ENCODE peak calls at places on chromosomes 11 and 22, in ten cellular contexts. T, P, W, Q, B, L, S, V, K and I are unnamed samples.

GRCh38 chr11:43947003-43947500 is 4.6 kb downstream of the C11orf96 start:
- DNase-seq in L (peak), Q (peak), S (no peak), W (no peak), V (no peak), K (no peak), T (peak), P (peak), B (no peak), I (no peak)

GRCh38 chr11:22244986-22245592 is 52.2 kb downstream of the ANO5 start:
- DNase-seq in Q (peak), S (no peak), B (peak), K (no peak), W (no peak), P (peak), T (no peak), L (peak), V (peak), I (peak)

GRCh38 chr11:128450882-128451647 is 136.3 kb downstream of the ETS1 start:
- DNase-seq in V (no peak), W (no peak), P (no peak), B (no peak), K (no peak), T (peak), S (no peak), Q (no peak), L (no peak), I (no peak)

GRCh38 chr11:45332486-45332934 is 46.4 kb upstream of the SYT13 start:
- DNase-seq in V (peak), T (no peak), Q (peak), K (peak), B (peak), P (peak), W (no peak), L (peak), S (no peak), I (no peak)

GRCh38 chr22:35072939-35073338 is 7.0 kb downstream of the ISX start:
- DNase-seq in T (no peak), Q (no peak), W (no peak), B (no peak), S (no peak), L (no peak), V (no peak), K (no peak), P (peak), I (no peak)

GRCh38 chr11:11036185-11037161 is 178.6 kb upstream of the ZBED5 start:
- DNase-seq in P (peak), T (no peak), K (no peak), L (peak), Q (peak), B (peak), S (no peak), V (peak), W (no peak), I (peak)

GRCh38 chr11:69138265-69138664 is 17.5 kb upstream of the SMIM38 start:
- DNase-seq in W (no peak), L (no peak), B (peak), P (peak), V (no peak), S (no peak), Q (no peak), T (no peak), K (no peak), I (peak)

GRCh38 chr11:125338435-125338834 is 157.6 kb downstream of the FEZ1 start:
- DNase-seq in T (no peak), K (no peak), B (no peak), Q (no peak), V (no peak), L (no peak), W (no peak), P (no peak), S (no peak), I (no peak)

GRCh38 chr11:10663365-10663764 is 30.2 kb downstream of the IRAG1 start:
- DNase-seq in L (no peak), P (no peak), V (no peak), B (no peak), Q (no peak), T (no peak), K (no peak), W (no peak), S (no peak), I (no peak)

GRCh38 chr22:29994941-29995340 is 85.3 kb upstream of the HORMAD2 start:
- DNase-seq in Q (no peak), L (no peak), W (no peak), V (no peak), T (no peak), S (no peak), P (peak), B (no peak), K (no peak), I (no peak)

GRCh38 chr11:33775832-33776231 is 1.5 kb upstream of the FBXO3 start:
- DNase-seq in Q (no peak), T (no peak), S (no peak), P (no peak), W (no peak), V (no peak), L (no peak), B (peak), K (no peak), I (no peak)

GRCh38 chr22:29799217-29799680 is 32.1 kb downstream of the UQCR10 start:
- DNase-seq in P (peak), S (no peak), K (no peak), L (peak), W (peak), V (peak), T (no peak), Q (no peak), B (no peak), I (peak)

GRCh38 chr11:21774212-21774611 is 418.7 kb upstream of the ANO5 start:
- DNase-seq in V (no peak), B (no peak), Q (no peak), W (no peak), K (no peak), L (no peak), P (peak), S (no peak), T (no peak), I (no peak)

GRCh38 chr11:13721760-13722159 is 53.3 kb downstream of the FAR1 start:
- DNase-seq in L (no peak), P (no peak), V (no peak), K (no peak), B (no peak), Q (no peak), T (no peak), W (no peak), S (no peak), I (no peak)

GRCh38 chr11:120817131-120817530 is 206.8 kb upstream of the TBCEL start:
- DNase-seq in Q (no peak), V (no peak), W (peak), T (no peak), K (no peak), L (peak), P (no peak), S (no peak), B (no peak), I (no peak)

GRCh38 chr11:80727315-80727714 is 1286.5 kb upstream of the TENM4 start:
- DNase-seq in T (no peak), L (peak), W (no peak), P (peak), V (no peak), S (no peak), K (no peak), B (no peak), Q (peak), I (peak)

GRCh38 chr11:111206472-111206871 is 39.1 kb upstream of the POU2AF2 start:
- DNase-seq in W (no peak), T (no peak), L (no peak), P (no peak), V (no peak), K (no peak), Q (no peak), B (no peak), S (no peak), I (no peak)

GRCh38 chr22:35191412-35191811 is 65.9 kb upstream of the HMGXB4 start:
- DNase-seq in V (peak), T (no peak), S (no peak), Q (no peak), P (peak), K (no peak), W (no peak), L (no peak), B (peak), I (no peak)

GRCh38 chr11:1412377-1413095 is 22.8 kb downstream of the BRSK2 start:
- DNase-seq in L (no peak), S (no peak), K (no peak), W (no peak), V (no peak), B (no peak), T (peak), Q (no peak), P (no peak), I (no peak)